ENCODE peak calls at places on chromosomes 6 and 20, in six cellular contexts. M, B, X, N, U and T are unnamed samples.
A peak's percentile ranks its signal among the peaks of the same experiment; 100 is the strongest.

GRCh38 chr20:49534314-49534713 is 33.6 kb downstream of the PTGIS start:
- DNase-seq in M (no peak), X (peak; percentile 80), U (peak; percentile 65), B (peak; percentile 59), N (peak; percentile 76), T (no peak)

GRCh38 chr20:8914421-8914820 is 154.5 kb upstream of the PLCB4 start:
- DNase-seq in M (no peak), N (no peak), U (no peak), X (no peak), B (no peak), T (no peak)

GRCh38 chr20:57653910-57654309 is 33.7 kb upstream of the ZBP1 start:
- DNase-seq in X (peak; percentile 6), M (no peak), N (peak; percentile 1), B (no peak), U (no peak), T (no peak)

GRCh38 chr6:115720900-115721299 is 339.8 kb downstream of the FRK start:
- DNase-seq in X (no peak), U (no peak), M (no peak), B (no peak), N (peak; percentile 37), T (no peak)

GRCh38 chr20:10447028-10447427 is 11.9 kb downstream of the SLX4IP start:
- DNase-seq in N (no peak), X (peak; percentile 91), M (no peak), B (peak; percentile 93), U (peak; percentile 61), T (peak; percentile 47)

GRCh38 chr6:43706788-43707187 is 19.2 kb upstream of the MRPS18A start:
- DNase-seq in N (no peak), U (peak; percentile 36), B (no peak), M (no peak), X (no peak), T (no peak)

GRCh38 chr6:164109770-164110140 is 695.2 kb downstream of the QKI start:
- DNase-seq in U (peak; percentile 44), M (peak; percentile 52), X (no peak), N (peak; percentile 49), B (no peak), T (no peak)

GRCh38 chr6:105991561-105992314 is 94.4 kb upstream of the PRDM1 start:
- DNase-seq in U (no peak), M (no peak), X (peak; percentile 18), N (peak; percentile 46), B (peak; percentile 56), T (no peak)

GRCh38 chr20:17614812-17615644 is 45.2 kb downstream of the DSTN start:
- DNase-seq in X (no peak), M (no peak), N (no peak), U (no peak), B (no peak), T (no peak)

GRCh38 chr6:36908758-36909157 is 23.0 kb downstream of the C6orf89 start:
- DNase-seq in U (no peak), X (no peak), M (no peak), B (no peak), N (no peak), T (no peak)

GRCh38 chr20:58816051-58816450 is 34.7 kb downstream of the GNAS-AS1 start:
- DNase-seq in U (no peak), X (no peak), B (no peak), M (no peak), N (no peak), T (no peak)

GRCh38 chr6:150177260-150178246 is 34.7 kb downstream of the PPP1R14C start:
- DNase-seq in M (peak; percentile 46), N (peak; percentile 75), B (no peak), X (peak; percentile 51), U (no peak), T (no peak)

GRCh38 chr6:152630832-152631231 is 6.3 kb downstream of the SYNE1 start:
- DNase-seq in X (no peak), M (no peak), B (no peak), U (no peak), N (no peak), T (no peak)

GRCh38 chr6:3383525-3383924 is 73.3 kb downstream of the SLC22A23 start:
- DNase-seq in B (peak; percentile 58), U (peak; percentile 76), M (no peak), X (no peak), N (peak; percentile 86), T (peak; percentile 78)

GRCh38 chr6:47669684-47670515 is 28.5 kb upstream of the ADGRF4 start:
- DNase-seq in X (no peak), B (no peak), M (no peak), U (peak; percentile 14), N (peak; percentile 54), T (no peak)

GRCh38 chr6:84172574-84172973 is 54.9 kb downstream of the CEP162 start:
- DNase-seq in N (peak; percentile 10), B (no peak), U (no peak), X (no peak), M (no peak), T (no peak)

GRCh38 chr6:161922631-161923119 is 648.8 kb upstream of the AGPAT4 start:
- DNase-seq in M (peak; percentile 20), X (peak; percentile 48), N (peak; percentile 83), U (peak; percentile 51), B (peak; percentile 40), T (no peak)

GRCh38 chr6:108957221-108957620 is 109.0 kb downstream of the ARMC2 start:
- DNase-seq in N (no peak), U (no peak), B (no peak), X (no peak), M (no peak), T (no peak)

GRCh38 chr20:20412750-20413149 is 44.8 kb downstream of the INSM1 start:
- DNase-seq in X (no peak), U (no peak), N (no peak), M (no peak), B (no peak), T (no peak)

GRCh38 chr6:4130357-4130987 is 4.9 kb downstream of the ECI2 start:
- DNase-seq in M (no peak), B (no peak), N (no peak), U (no peak), X (no peak), T (no peak)

GRCh38 chr6:166861304-166861703 is 95.0 kb downstream of the RNASET2 start:
- DNase-seq in N (no peak), B (no peak), M (no peak), X (no peak), U (no peak), T (no peak)
- H3K4me3 ChIP-seq in N (no peak overlapping the region), B (no peak overlapping the region), M (peak overlapping the region; percentile 74), X (no peak overlapping the region), U (no peak overlapping the region), T (no peak overlapping the region)

DNA sequence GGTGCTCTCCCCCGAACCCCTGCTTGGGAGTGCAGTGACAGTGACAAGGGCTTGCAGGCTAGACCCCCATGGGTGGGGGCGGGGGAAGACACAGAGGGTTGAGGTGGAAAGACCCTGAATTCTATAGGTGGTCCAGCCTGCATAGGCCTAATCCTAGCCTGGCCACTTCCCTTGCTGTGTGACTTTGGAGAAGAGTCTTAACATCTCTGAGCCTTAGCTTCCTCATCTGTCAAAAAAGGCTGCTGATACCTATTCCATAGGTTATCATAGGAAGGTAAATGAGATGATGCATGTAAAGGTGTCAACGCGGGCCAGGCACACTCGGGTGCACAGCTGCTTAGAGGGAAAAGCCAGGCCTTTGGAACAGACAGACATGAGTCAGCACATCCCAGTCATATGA is 15.8 kb downstream of the BPIFB4 start:
- DNase-seq in U (no peak), X (no peak), B (no peak), N (no peak), M (no peak), T (no peak)
- TF ChIP-seq CTCF in U (no peak), X (no peak), B (no peak), N (no peak), M (no peak), T (no peak)

GRCh38 chr6:21859193-21859735 is 265.7 kb downstream of the SOX4 start:
- DNase-seq in N (no peak), B (no peak), M (no peak), X (no peak), U (no peak), T (no peak)
- H3K4me3 ChIP-seq in N (no peak overlapping the region), B (no peak overlapping the region), M (no peak overlapping the region), X (no peak overlapping the region), U (no peak overlapping the region), T (no peak overlapping the region)

GRCh38 chr20:55415567-55416142 is 589.7 kb downstream of the CBLN4 start:
- DNase-seq in X (no peak), M (no peak), B (no peak), N (peak; percentile 38), U (peak; percentile 17), T (no peak)
- TF ChIP-seq CTCF in X (peak; percentile 17), M (peak; percentile 44), B (no peak), N (peak; percentile 57), U (peak; percentile 1), T (no peak)

DNA sequence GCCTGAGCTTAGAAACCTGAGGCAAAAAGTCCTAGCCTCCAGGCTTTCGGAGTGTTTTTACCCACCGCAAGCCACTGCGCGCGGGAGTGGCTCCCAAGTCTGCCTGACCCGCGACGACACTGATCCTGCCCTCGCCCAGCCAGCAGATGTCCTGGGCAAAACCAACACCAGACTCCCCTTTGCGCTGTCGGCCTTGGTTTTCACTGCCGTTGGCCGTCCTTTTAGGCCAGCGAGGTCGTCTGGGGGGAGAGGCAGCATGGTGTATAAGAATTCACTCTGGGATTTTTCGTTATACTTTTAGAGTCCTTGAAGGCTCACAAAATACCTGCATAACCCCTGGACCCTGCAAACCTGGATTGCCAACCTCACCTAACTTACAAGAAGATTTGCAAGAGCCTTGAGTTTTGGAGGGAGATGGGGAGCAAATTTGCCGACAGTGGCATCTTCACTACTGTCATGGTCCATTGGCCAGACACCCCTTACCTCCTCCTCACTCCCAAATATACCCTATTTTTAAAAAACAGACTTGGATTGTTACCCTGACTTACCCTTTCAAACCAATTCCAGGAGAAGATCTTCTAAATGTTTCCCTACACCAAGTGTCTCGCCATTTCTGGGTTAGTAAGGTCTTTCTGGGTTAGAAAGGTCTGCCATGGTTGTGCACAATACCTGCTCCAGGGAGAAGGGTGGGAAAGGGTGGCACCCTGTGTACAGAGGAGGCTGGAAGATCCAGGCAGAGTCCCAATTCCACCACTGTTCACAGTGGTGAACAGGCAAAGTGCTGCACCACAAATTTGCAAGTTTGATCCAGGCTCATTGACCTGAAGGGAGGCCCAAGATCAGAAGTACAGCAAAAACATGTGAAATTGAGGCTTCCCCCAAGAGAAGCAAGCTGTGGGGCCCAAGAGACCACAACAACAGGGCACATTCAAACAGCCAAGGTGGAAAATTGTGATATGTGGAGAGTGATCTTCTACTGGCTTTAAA is 4.4 kb downstream of the FOXA2 start:
- DNase-seq in U (no peak), N (no peak), X (no peak), M (no peak), B (no peak), T (no peak)
- H3K4me3 ChIP-seq in U (no peak overlapping the region), N (no peak overlapping the region), X (no peak overlapping the region), M (no peak overlapping the region), B (no peak overlapping the region), T (no peak overlapping the region)

DNA sequence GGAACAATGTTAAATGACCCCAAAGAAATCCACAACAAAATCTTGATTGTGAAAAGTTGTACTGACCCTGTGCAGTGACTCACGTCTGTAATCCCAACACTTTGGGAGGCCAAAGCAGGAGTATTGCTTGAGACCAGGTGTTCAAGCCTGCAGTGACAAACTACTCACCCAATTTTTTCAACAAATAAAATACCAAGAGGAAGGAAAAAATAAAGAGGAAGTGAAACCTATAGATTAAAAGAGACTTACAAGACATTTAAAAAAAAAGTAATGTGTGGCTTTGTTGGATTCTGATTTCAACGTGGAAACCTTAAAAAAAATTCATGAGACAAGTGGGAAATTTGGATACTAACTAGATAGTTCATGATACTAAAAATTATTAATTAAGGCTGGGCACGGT is 31.9 kb downstream of the GINS1 start:
- DNase-seq in N (no peak), U (no peak), B (peak; percentile 5), X (no peak), M (no peak), T (no peak)
- TF ChIP-seq CTCF in N (no peak), U (no peak), B (no peak), X (no peak), M (no peak), T (no peak)